ENCODE peak calls at places on chromosomes 11 and 22, in nine cellular contexts. One of them, this sample, is unnamed.

GRCh38 chr22:36546092-36546804 is 17.3 kb upstream of the EIF3D start:
- DNase-seq in HFFc6: peak
- DNase-seq in pancreas: no peak
- DNase-seq in stimulated activated CD4-positive, alpha-beta T cell treated with anti-CD3 and anti-CD28 coated beads, TNF-alpha, amount 100 ng/mL, for 1 hour: no peak
- DNase-seq in GM12891: peak
- DNase-seq in activated CD4-positive, alpha-beta T cell treated with anti-CD3 and anti-CD28 coated beads, Interleukin-2, amount 50 U/mL, for 48 hours: peak
- DNase-seq in skeletal muscle cell: no peak
- DNase-seq in NCI-H1048: no peak
- DNase-seq in Jurkat, Clone E6-1: peak
- DNase-seq in this sample: peak

GRCh38 chr11:125553357-125553756 is 15.9 kb upstream of the EI24 start:
- DNase-seq in HFFc6: no peak
- DNase-seq in pancreas: no peak
- DNase-seq in stimulated activated CD4-positive, alpha-beta T cell treated with anti-CD3 and anti-CD28 coated beads, TNF-alpha, amount 100 ng/mL, for 1 hour: no peak
- DNase-seq in GM12891: no peak
- DNase-seq in activated CD4-positive, alpha-beta T cell treated with anti-CD3 and anti-CD28 coated beads, Interleukin-2, amount 50 U/mL, for 48 hours: no peak
- DNase-seq in skeletal muscle cell: no peak
- DNase-seq in NCI-H1048: no peak
- DNase-seq in Jurkat, Clone E6-1: no peak
- DNase-seq in this sample: no peak

GRCh38 chr11:134835561-134835960 is 423.5 kb upstream of the B3GAT1 start:
- DNase-seq in HFFc6: no peak
- DNase-seq in pancreas: no peak
- DNase-seq in stimulated activated CD4-positive, alpha-beta T cell treated with anti-CD3 and anti-CD28 coated beads, TNF-alpha, amount 100 ng/mL, for 1 hour: no peak
- DNase-seq in GM12891: no peak
- DNase-seq in activated CD4-positive, alpha-beta T cell treated with anti-CD3 and anti-CD28 coated beads, Interleukin-2, amount 50 U/mL, for 48 hours: no peak
- DNase-seq in skeletal muscle cell: no peak
- DNase-seq in NCI-H1048: no peak
- DNase-seq in Jurkat, Clone E6-1: no peak
- DNase-seq in this sample: no peak

GRCh38 chr11:11057472-11057854 is 199.6 kb upstream of the ZBED5 start:
- DNase-seq in HFFc6: no peak
- DNase-seq in pancreas: no peak
- DNase-seq in stimulated activated CD4-positive, alpha-beta T cell treated with anti-CD3 and anti-CD28 coated beads, TNF-alpha, amount 100 ng/mL, for 1 hour: no peak
- DNase-seq in GM12891: no peak
- DNase-seq in activated CD4-positive, alpha-beta T cell treated with anti-CD3 and anti-CD28 coated beads, Interleukin-2, amount 50 U/mL, for 48 hours: no peak
- DNase-seq in skeletal muscle cell: no peak
- DNase-seq in NCI-H1048: no peak
- DNase-seq in Jurkat, Clone E6-1: no peak
- DNase-seq in this sample: no peak

GRCh38 chr11:1917523-1918435 is 1.7 kb upstream of the TNNT3 start:
- DNase-seq in HFFc6: no peak
- DNase-seq in pancreas: peak
- DNase-seq in stimulated activated CD4-positive, alpha-beta T cell treated with anti-CD3 and anti-CD28 coated beads, TNF-alpha, amount 100 ng/mL, for 1 hour: no peak
- DNase-seq in GM12891: peak
- DNase-seq in activated CD4-positive, alpha-beta T cell treated with anti-CD3 and anti-CD28 coated beads, Interleukin-2, amount 50 U/mL, for 48 hours: no peak
- DNase-seq in skeletal muscle cell: no peak
- DNase-seq in NCI-H1048: no peak
- DNase-seq in Jurkat, Clone E6-1: no peak
- DNase-seq in this sample: no peak

GRCh38 chr11:61080526-61080925 is 21.8 kb upstream of the CD5 start:
- DNase-seq in HFFc6: no peak
- DNase-seq in pancreas: no peak
- DNase-seq in stimulated activated CD4-positive, alpha-beta T cell treated with anti-CD3 and anti-CD28 coated beads, TNF-alpha, amount 100 ng/mL, for 1 hour: no peak
- DNase-seq in GM12891: no peak
- DNase-seq in activated CD4-positive, alpha-beta T cell treated with anti-CD3 and anti-CD28 coated beads, Interleukin-2, amount 50 U/mL, for 48 hours: no peak
- DNase-seq in skeletal muscle cell: no peak
- DNase-seq in NCI-H1048: no peak
- DNase-seq in Jurkat, Clone E6-1: no peak
- DNase-seq in this sample: no peak

GRCh38 chr22:50271519-50271970 is 1.4 kb upstream of the MAPK11 start:
- DNase-seq in HFFc6: no peak
- DNase-seq in pancreas: peak
- DNase-seq in stimulated activated CD4-positive, alpha-beta T cell treated with anti-CD3 and anti-CD28 coated beads, TNF-alpha, amount 100 ng/mL, for 1 hour: no peak
- DNase-seq in GM12891: peak
- DNase-seq in activated CD4-positive, alpha-beta T cell treated with anti-CD3 and anti-CD28 coated beads, Interleukin-2, amount 50 U/mL, for 48 hours: peak
- DNase-seq in skeletal muscle cell: no peak
- DNase-seq in NCI-H1048: peak
- DNase-seq in Jurkat, Clone E6-1: no peak
- DNase-seq in this sample: peak

GRCh38 chr11:2715716-2716350 is 16.0 kb upstream of the KCNQ1OT1 start:
- DNase-seq in HFFc6: no peak
- DNase-seq in pancreas: no peak
- DNase-seq in stimulated activated CD4-positive, alpha-beta T cell treated with anti-CD3 and anti-CD28 coated beads, TNF-alpha, amount 100 ng/mL, for 1 hour: no peak
- DNase-seq in GM12891: no peak
- DNase-seq in activated CD4-positive, alpha-beta T cell treated with anti-CD3 and anti-CD28 coated beads, Interleukin-2, amount 50 U/mL, for 48 hours: no peak
- DNase-seq in skeletal muscle cell: no peak
- DNase-seq in NCI-H1048: no peak
- DNase-seq in Jurkat, Clone E6-1: no peak
- DNase-seq in this sample: no peak

GRCh38 chr22:19377565-19378361 is 53.8 kb downstream of the HIRA start:
- DNase-seq in HFFc6: no peak
- DNase-seq in pancreas: peak
- DNase-seq in stimulated activated CD4-positive, alpha-beta T cell treated with anti-CD3 and anti-CD28 coated beads, TNF-alpha, amount 100 ng/mL, for 1 hour: no peak
- DNase-seq in GM12891: no peak
- DNase-seq in activated CD4-positive, alpha-beta T cell treated with anti-CD3 and anti-CD28 coated beads, Interleukin-2, amount 50 U/mL, for 48 hours: no peak
- DNase-seq in skeletal muscle cell: no peak
- DNase-seq in NCI-H1048: no peak
- DNase-seq in Jurkat, Clone E6-1: no peak
- DNase-seq in this sample: no peak

GRCh38 chr11:126476256-126476970 is 120.9 kb downstream of the ST3GAL4 start:
- DNase-seq in HFFc6: no peak
- DNase-seq in pancreas: no peak
- DNase-seq in stimulated activated CD4-positive, alpha-beta T cell treated with anti-CD3 and anti-CD28 coated beads, TNF-alpha, amount 100 ng/mL, for 1 hour: no peak
- DNase-seq in GM12891: no peak
- DNase-seq in activated CD4-positive, alpha-beta T cell treated with anti-CD3 and anti-CD28 coated beads, Interleukin-2, amount 50 U/mL, for 48 hours: no peak
- DNase-seq in skeletal muscle cell: no peak
- DNase-seq in NCI-H1048: no peak
- DNase-seq in Jurkat, Clone E6-1: no peak
- DNase-seq in this sample: no peak